ENCODE peak calls at places on chromosome 4, in seven cellular contexts. One of them, this sample, is unnamed.

GRCh38 chr4:165443276-165443675 is 64.5 kb downstream of the CPE start:
- DNase-seq in kidney epithelial cell: peak; percentile 10
- DNase-seq in B cell: no peak
- DNase-seq in H1: no peak
- DNase-seq in mammary epithelial cell: no peak
- DNase-seq in nephron progenitor cell: no peak
- DNase-seq in MCF 10A: no peak
- DNase-seq in this sample: no peak

GRCh38 chr4:133801858-133802257 is 399.7 kb downstream of the PABPC4L start:
- DNase-seq in kidney epithelial cell: no peak
- DNase-seq in B cell: no peak
- DNase-seq in H1: no peak
- DNase-seq in mammary epithelial cell: no peak
- DNase-seq in nephron progenitor cell: no peak
- DNase-seq in MCF 10A: no peak
- DNase-seq in this sample: no peak

GRCh38 chr4:102736636-102737549 is 23.9 kb downstream of the MANBA start:
- DNase-seq in kidney epithelial cell: no peak
- DNase-seq in B cell: no peak
- DNase-seq in H1: no peak
- DNase-seq in mammary epithelial cell: no peak
- DNase-seq in nephron progenitor cell: no peak
- DNase-seq in MCF 10A: peak; percentile 62
- DNase-seq in this sample: no peak

GRCh38 chr4:57581200-57581599 is 471.0 kb upstream of the IGFBP7 start:
- DNase-seq in kidney epithelial cell: no peak
- DNase-seq in B cell: no peak
- DNase-seq in H1: no peak
- DNase-seq in mammary epithelial cell: no peak
- DNase-seq in nephron progenitor cell: no peak
- DNase-seq in MCF 10A: no peak
- DNase-seq in this sample: no peak

GRCh38 chr4:24210332-24210902 is 320.6 kb upstream of the PPARGC1A start:
- DNase-seq in kidney epithelial cell: peak; percentile 48
- DNase-seq in B cell: no peak
- DNase-seq in H1: no peak
- DNase-seq in mammary epithelial cell: peak; percentile 4
- DNase-seq in nephron progenitor cell: no peak
- DNase-seq in MCF 10A: peak; percentile 98
- DNase-seq in this sample: no peak

GRCh38 chr4:36024901-36025610 is 219.3 kb downstream of the ARAP2 start:
- DNase-seq in kidney epithelial cell: no peak
- DNase-seq in B cell: no peak
- DNase-seq in H1: no peak
- DNase-seq in mammary epithelial cell: peak; percentile 46
- DNase-seq in nephron progenitor cell: no peak
- DNase-seq in MCF 10A: no peak
- DNase-seq in this sample: no peak

GRCh38 chr4:83599183-83599582 is 63.3 kb downstream of the GPAT3 start:
- DNase-seq in kidney epithelial cell: no peak
- DNase-seq in B cell: peak; percentile 9
- DNase-seq in H1: no peak
- DNase-seq in mammary epithelial cell: peak; percentile 58
- DNase-seq in nephron progenitor cell: no peak
- DNase-seq in MCF 10A: peak; percentile 46
- DNase-seq in this sample: no peak

GRCh38 chr4:71941001-71941400 is 90.8 kb upstream of the NPFFR2 start:
- DNase-seq in kidney epithelial cell: no peak
- DNase-seq in B cell: no peak
- DNase-seq in H1: peak; percentile 7
- DNase-seq in mammary epithelial cell: peak; percentile 8
- DNase-seq in nephron progenitor cell: peak; percentile 18
- DNase-seq in MCF 10A: peak; percentile 36
- DNase-seq in this sample: no peak

GRCh38 chr4:183241771-183242170 is 78.3 kb downstream of the CLDN22 start:
- DNase-seq in kidney epithelial cell: no peak
- DNase-seq in B cell: no peak
- DNase-seq in H1: no peak
- DNase-seq in mammary epithelial cell: no peak
- DNase-seq in nephron progenitor cell: no peak
- DNase-seq in MCF 10A: no peak
- DNase-seq in this sample: no peak

DNA sequence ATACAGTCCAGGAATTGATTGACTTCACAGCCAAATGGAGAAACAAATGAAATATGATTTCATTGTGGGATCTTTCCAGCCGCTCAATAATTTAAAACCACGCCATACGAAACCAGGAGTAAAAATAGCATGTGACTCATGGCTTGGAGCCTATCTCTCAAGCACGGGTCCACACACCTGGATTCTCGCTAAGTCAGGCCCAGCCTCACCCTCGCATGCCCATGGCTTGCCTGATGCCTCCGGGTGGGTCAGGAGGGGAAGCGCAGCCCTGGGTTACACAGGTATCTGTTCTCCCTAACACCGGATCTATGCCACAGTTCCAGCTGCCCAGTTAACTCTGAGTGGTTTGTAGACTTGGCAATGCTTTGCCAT is 5.6 kb upstream of the ABLIM2 start:
- DNase-seq in kidney epithelial cell: no peak
- DNase-seq in B cell: no peak
- DNase-seq in H1: no peak
- DNase-seq in mammary epithelial cell: no peak
- DNase-seq in nephron progenitor cell: no peak
- DNase-seq in MCF 10A: peak; percentile 24
- DNase-seq in this sample: no peak
- TF ChIP-seq CTCF in kidney epithelial cell: no peak
- TF ChIP-seq CTCF in B cell: no peak
- TF ChIP-seq CTCF in H1: no peak
- TF ChIP-seq CTCF in mammary epithelial cell: no peak
- TF ChIP-seq CTCF in nephron progenitor cell: no peak
- TF ChIP-seq CTCF in MCF 10A: no peak
- TF ChIP-seq CTCF in this sample: no peak

GRCh38 chr4:76784237-76784636 is 113.7 kb downstream of the SOWAHB start:
- DNase-seq in kidney epithelial cell: no peak
- DNase-seq in B cell: no peak
- DNase-seq in H1: no peak
- DNase-seq in mammary epithelial cell: no peak
- DNase-seq in nephron progenitor cell: no peak
- DNase-seq in MCF 10A: peak; percentile 36
- DNase-seq in this sample: no peak
- TF ChIP-seq CTCF in kidney epithelial cell: no peak
- TF ChIP-seq CTCF in B cell: no peak
- TF ChIP-seq CTCF in H1: peak; percentile 47
- TF ChIP-seq CTCF in mammary epithelial cell: peak; percentile 11
- TF ChIP-seq CTCF in nephron progenitor cell: no peak
- TF ChIP-seq CTCF in MCF 10A: no peak
- TF ChIP-seq CTCF in this sample: peak; percentile 24

GRCh38 chr4:38068107-38068506 is 107.9 kb downstream of the PTTG2 start:
- DNase-seq in kidney epithelial cell: no peak
- DNase-seq in B cell: no peak
- DNase-seq in H1: no peak
- DNase-seq in mammary epithelial cell: no peak
- DNase-seq in nephron progenitor cell: no peak
- DNase-seq in MCF 10A: no peak
- DNase-seq in this sample: no peak

GRCh38 chr4:38072578-38072977 is 112.4 kb downstream of the PTTG2 start:
- DNase-seq in kidney epithelial cell: no peak
- DNase-seq in B cell: no peak
- DNase-seq in H1: no peak
- DNase-seq in mammary epithelial cell: no peak
- DNase-seq in nephron progenitor cell: no peak
- DNase-seq in MCF 10A: no peak
- DNase-seq in this sample: no peak

GRCh38 chr4:38067499-38067898 is 107.3 kb downstream of the PTTG2 start:
- DNase-seq in kidney epithelial cell: no peak
- DNase-seq in B cell: no peak
- DNase-seq in H1: no peak
- DNase-seq in mammary epithelial cell: no peak
- DNase-seq in nephron progenitor cell: no peak
- DNase-seq in MCF 10A: no peak
- DNase-seq in this sample: no peak

GRCh38 chr4:38071801-38072567 is 111.8 kb downstream of the PTTG2 start:
- DNase-seq in kidney epithelial cell: no peak
- DNase-seq in B cell: no peak
- DNase-seq in H1: no peak
- DNase-seq in mammary epithelial cell: no peak
- DNase-seq in nephron progenitor cell: no peak
- DNase-seq in MCF 10A: peak; percentile 47
- DNase-seq in this sample: no peak

GRCh38 chr4:38069271-38069760 is 109.1 kb downstream of the PTTG2 start:
- DNase-seq in kidney epithelial cell: no peak
- DNase-seq in B cell: no peak
- DNase-seq in H1: no peak
- DNase-seq in mammary epithelial cell: peak; percentile 81
- DNase-seq in nephron progenitor cell: peak; percentile 32
- DNase-seq in MCF 10A: peak; percentile 16
- DNase-seq in this sample: peak; percentile 44
- TF ChIP-seq CTCF in kidney epithelial cell: peak; percentile 80
- TF ChIP-seq CTCF in B cell: no peak
- TF ChIP-seq CTCF in H1: peak; percentile 74
- TF ChIP-seq CTCF in mammary epithelial cell: peak; percentile 74
- TF ChIP-seq CTCF in nephron progenitor cell: peak; percentile 24
- TF ChIP-seq CTCF in MCF 10A: peak; percentile 18
- TF ChIP-seq CTCF in this sample: no peak

DNA sequence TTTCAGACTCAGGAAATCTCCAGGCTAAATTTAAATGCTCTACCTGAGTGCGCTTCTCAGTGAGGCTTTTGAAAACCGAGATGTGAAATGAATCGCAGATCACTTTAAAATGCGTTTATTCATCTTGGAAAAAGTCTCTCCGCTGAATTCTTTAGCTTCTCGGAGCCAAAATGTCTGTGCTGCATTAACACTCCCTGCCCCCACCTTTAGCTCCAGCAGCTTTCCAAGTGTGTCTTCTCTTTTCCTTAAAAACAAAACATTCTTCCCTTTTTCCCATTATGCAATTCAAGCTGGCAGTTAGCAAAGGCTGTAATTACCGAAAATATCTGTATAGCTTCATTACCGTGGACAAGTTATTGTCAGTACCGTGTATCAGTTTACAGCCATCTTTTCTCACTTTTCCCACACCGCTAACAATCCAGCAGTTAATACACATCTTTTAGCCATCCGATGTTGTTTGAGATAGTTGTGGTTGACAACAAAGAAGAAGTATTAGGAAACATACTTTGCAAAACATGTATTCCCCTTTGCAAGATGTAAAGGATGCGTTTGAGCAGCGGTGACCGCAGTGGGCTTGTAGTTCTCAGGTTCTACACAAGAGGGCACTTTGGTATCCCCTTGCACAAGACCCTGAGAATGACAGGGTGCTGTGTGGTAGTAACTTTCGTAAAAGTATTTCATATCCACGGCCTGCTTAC is 136.1 kb upstream of the STX18 start:
- DNase-seq in kidney epithelial cell: no peak
- DNase-seq in B cell: no peak
- DNase-seq in H1: no peak
- DNase-seq in mammary epithelial cell: no peak
- DNase-seq in nephron progenitor cell: peak; percentile 54
- DNase-seq in MCF 10A: no peak
- DNase-seq in this sample: no peak
- TF ChIP-seq CTCF in kidney epithelial cell: peak; percentile 47
- TF ChIP-seq CTCF in B cell: no peak
- TF ChIP-seq CTCF in H1: peak; percentile 80
- TF ChIP-seq CTCF in mammary epithelial cell: no peak
- TF ChIP-seq CTCF in nephron progenitor cell: peak; percentile 94
- TF ChIP-seq CTCF in MCF 10A: no peak
- TF ChIP-seq CTCF in this sample: no peak

DNA sequence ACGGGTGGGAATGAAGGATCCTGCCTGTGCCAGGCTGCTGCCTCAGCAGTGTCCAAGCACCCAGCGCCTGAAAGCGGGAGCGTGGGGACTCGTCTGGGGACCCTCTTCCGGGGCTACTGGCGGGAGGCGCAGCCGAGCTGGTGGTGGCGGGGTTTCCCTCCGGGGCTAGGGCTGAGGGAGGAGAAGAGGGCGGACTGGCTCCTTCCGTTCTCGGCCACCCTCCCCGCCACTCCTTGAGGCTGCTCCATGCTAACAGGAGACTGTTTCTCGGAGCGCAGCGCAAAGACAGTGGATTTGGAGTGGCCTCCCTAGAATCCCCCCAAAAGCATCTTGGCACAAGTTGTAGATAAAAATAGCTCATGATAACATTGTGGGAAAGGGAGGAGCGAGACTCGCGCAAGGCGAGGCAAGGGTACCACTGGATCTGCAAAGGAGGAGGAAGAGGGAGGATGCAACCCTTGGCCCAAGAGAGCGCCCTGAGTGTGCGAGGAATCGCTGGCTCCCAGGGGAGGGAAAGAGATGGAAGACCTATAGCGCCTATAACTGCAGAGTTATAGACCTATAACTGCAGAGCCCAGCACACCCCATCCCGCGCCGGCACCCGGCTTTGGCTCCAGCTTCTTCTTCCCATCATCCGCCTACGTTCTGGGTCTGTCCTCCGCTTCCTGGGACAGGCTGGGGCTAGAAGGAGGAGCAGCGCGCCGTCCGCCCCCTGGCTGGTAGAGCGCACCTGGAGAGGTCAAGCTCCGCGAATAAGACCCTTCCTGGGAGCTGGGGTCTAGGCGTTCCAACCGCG is 1.3 kb downstream of the HS3ST1 start:
- DNase-seq in kidney epithelial cell: no peak
- DNase-seq in B cell: peak; percentile 22
- DNase-seq in H1: no peak
- DNase-seq in mammary epithelial cell: peak; percentile 43
- DNase-seq in nephron progenitor cell: peak; percentile 30
- DNase-seq in MCF 10A: no peak
- DNase-seq in this sample: no peak
- TF ChIP-seq CTCF in kidney epithelial cell: no peak
- TF ChIP-seq CTCF in B cell: no peak
- TF ChIP-seq CTCF in H1: no peak
- TF ChIP-seq CTCF in mammary epithelial cell: no peak
- TF ChIP-seq CTCF in nephron progenitor cell: no peak
- TF ChIP-seq CTCF in MCF 10A: no peak
- TF ChIP-seq CTCF in this sample: no peak

GRCh38 chr4:3789587-3789986 is 23.4 kb downstream of the ADRA2C start:
- DNase-seq in kidney epithelial cell: no peak
- DNase-seq in B cell: no peak
- DNase-seq in H1: no peak
- DNase-seq in mammary epithelial cell: no peak
- DNase-seq in nephron progenitor cell: no peak
- DNase-seq in MCF 10A: no peak
- DNase-seq in this sample: no peak
- TF ChIP-seq CTCF in kidney epithelial cell: no peak
- TF ChIP-seq CTCF in B cell: no peak
- TF ChIP-seq CTCF in H1: no peak
- TF ChIP-seq CTCF in mammary epithelial cell: no peak
- TF ChIP-seq CTCF in nephron progenitor cell: no peak
- TF ChIP-seq CTCF in MCF 10A: no peak
- TF ChIP-seq CTCF in this sample: no peak

GRCh38 chr4:52646096-52646495 is 13.0 kb downstream of the USP46 start:
- DNase-seq in kidney epithelial cell: no peak
- DNase-seq in B cell: no peak
- DNase-seq in H1: no peak
- DNase-seq in mammary epithelial cell: no peak
- DNase-seq in nephron progenitor cell: no peak
- DNase-seq in MCF 10A: no peak
- DNase-seq in this sample: no peak
- TF ChIP-seq CTCF in kidney epithelial cell: no peak
- TF ChIP-seq CTCF in B cell: no peak
- TF ChIP-seq CTCF in H1: no peak
- TF ChIP-seq CTCF in mammary epithelial cell: no peak
- TF ChIP-seq CTCF in nephron progenitor cell: no peak
- TF ChIP-seq CTCF in MCF 10A: no peak
- TF ChIP-seq CTCF in this sample: no peak

This sample was measured in GM10248.